ENCODE peak calls at places on chromosomes 13 and 19, in six cellular contexts. R is H1, A is HCT116, B is K562, Y is HepG2, S is GM12878. V is an unnamed sample.

GRCh38 chr19:53908106-53908932 is 759 bp upstream of the CACNG7 start:
- DNase-seq in A (no peak), S (no peak), B (peak; percentile 57), R (peak; percentile 94), Y (no peak), V (peak; percentile 62)

GRCh38 chr19:45050036-45050435 is 11.2 kb downstream of the CLASRP start:
- DNase-seq in S (no peak), B (peak; percentile 24), A (no peak), Y (no peak), R (no peak), V (no peak)

GRCh38 chr13:114132419-114133121 is at the start of gene RASA3:
- DNase-seq in A (peak; percentile 38), Y (no peak), S (no peak), B (peak; percentile 89), R (peak; percentile 88), V (peak; percentile 79)

GRCh38 chr19:55224038-55224665 is 4.4 kb downstream of the TMEM86B start:
- DNase-seq in S (no peak), R (no peak), B (no peak), Y (no peak), A (no peak), V (no peak)

GRCh38 chr13:39577833-39578232 is 25.2 kb downstream of the LHFPL6 start:
- DNase-seq in A (no peak), R (no peak), Y (no peak), B (no peak), S (no peak), V (no peak)

GRCh38 chr13:31351376-31351775 is 151.6 kb downstream of the B3GLCT start:
- DNase-seq in S (no peak), A (no peak), Y (no peak), R (no peak), B (no peak), V (no peak)

GRCh38 chr13:36736119-36736726 is 62.4 kb downstream of the SERTM1 start:
- DNase-seq in B (peak; percentile 32), S (no peak), Y (peak; percentile 35), R (no peak), A (peak; percentile 31), V (peak; percentile 25)

GRCh38 chr13:50708461-50708860 is 135.0 kb downstream of the DLEU7 start:
- DNase-seq in R (no peak), B (no peak), S (no peak), Y (no peak), A (no peak), V (no peak)

GRCh38 chr19:48815870-48816501 is 5.2 kb upstream of the BCAT2 start:
- DNase-seq in R (no peak), Y (peak; percentile 86), B (no peak), A (no peak), S (no peak), V (no peak)

GRCh38 chr13:110685305-110685704 is 20.6 kb downstream of the CARS2 start:
- DNase-seq in Y (no peak), A (no peak), R (no peak), B (no peak), S (no peak), V (no peak)

GRCh38 chr13:73254827-73255226 is 196.0 kb downstream of the KLF5 start:
- DNase-seq in Y (no peak), S (no peak), R (no peak), A (no peak), B (no peak), V (no peak)

GRCh38 chr13:61954092-61954491 is 538.4 kb upstream of the PCDH20 start:
- DNase-seq in S (no peak), R (no peak), A (peak; percentile 19), Y (peak; percentile 4), B (no peak), V (peak; percentile 27)

GRCh38 chr13:39596685-39597084 is 6.3 kb downstream of the LHFPL6 start:
- DNase-seq in B (no peak), R (no peak), S (no peak), Y (no peak), A (no peak), V (no peak)

GRCh38 chr13:30619731-30620130 is 2.0 kb downstream of the USPL1 start:
- DNase-seq in S (no peak), R (no peak), B (no peak), A (no peak), Y (peak; percentile 37), V (no peak)

GRCh38 chr13:99280166-99280565 is 22.0 kb upstream of the GPR18 start:
- DNase-seq in A (no peak), B (no peak), R (no peak), Y (no peak), S (no peak), V (no peak)

GRCh38 chr13:34165158-34165557 is 347.2 kb downstream of the RFC3 start:
- DNase-seq in S (no peak), R (no peak), A (no peak), Y (no peak), B (no peak), V (no peak)

GRCh38 chr13:75704942-75705320 is 68.8 kb downstream of the LMO7 start:
- DNase-seq in Y (no peak), B (no peak), S (no peak), A (peak; percentile 84), R (no peak), V (no peak)

GRCh38 chr19:28615546-28615916 is 597.4 kb downstream of the UQCRFS1 start:
- DNase-seq in S (no peak), B (no peak), R (no peak), Y (no peak), A (no peak), V (no peak)

GRCh38 chr13:38641164-38641948 is 45.5 kb upstream of the FREM2 start:
- DNase-seq in B (peak; percentile 5), R (no peak), S (no peak), A (no peak), Y (no peak), V (no peak)

GRCh38 chr13:27487776-27488175 is 37.4 kb upstream of the MTIF3 start:
- DNase-seq in A (no peak), B (no peak), R (no peak), Y (no peak), S (no peak), V (no peak)

GRCh38 chr13:20191902-20192469 is 752 bp downstream of the GJB2 start:
- DNase-seq in Y (no peak), A (no peak), S (no peak), B (no peak), R (peak; percentile 65), V (no peak)

DNA sequence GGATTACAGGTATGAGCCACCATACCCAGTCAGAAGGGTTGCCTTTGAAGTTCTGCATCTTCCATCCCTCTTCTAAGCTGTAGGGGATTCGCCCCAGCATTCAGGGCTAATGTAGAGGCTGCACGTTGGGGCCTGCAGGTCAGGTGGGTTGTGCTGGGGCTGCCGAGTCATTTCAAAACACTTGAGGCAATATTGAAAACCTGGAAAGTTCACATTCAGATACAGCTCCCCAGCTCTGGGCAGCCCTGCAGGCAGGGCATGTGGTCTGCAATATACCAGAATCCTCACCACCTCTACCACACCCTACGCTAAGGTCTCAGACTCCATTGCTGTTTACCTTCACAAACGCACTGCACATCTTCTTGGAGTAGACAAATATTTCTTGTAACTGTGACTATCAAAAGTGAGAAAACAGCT is 24.6 kb downstream of the CCNE1 start:
- DNase-seq in S (peak; percentile 86), A (no peak), R (no peak), B (no peak), Y (no peak), V (no peak)
- TF ChIP-seq ZNF274 in S (no peak), A (no peak), R (no peak), B (no peak), Y (no peak), V (no peak)

GRCh38 chr13:41495044-41495443 is 37.7 kb downstream of the RGCC start:
- DNase-seq in B (no peak), S (no peak), R (no peak), Y (peak; percentile 10), A (no peak), V (no peak)

GRCh38 chr13:41494202-41494601 is 36.9 kb downstream of the RGCC start:
- DNase-seq in Y (no peak), S (no peak), A (no peak), B (no peak), R (no peak), V (no peak)

GRCh38 chr13:41497436-41497835 is 40.1 kb downstream of the RGCC start:
- DNase-seq in B (no peak), S (no peak), R (no peak), Y (no peak), A (no peak), V (no peak)

GRCh38 chr13:41499452-41499851 is 42.1 kb downstream of the RGCC start:
- DNase-seq in Y (no peak), R (no peak), A (no peak), B (no peak), S (no peak), V (no peak)

GRCh38 chr13:41496420-41497234 is 39.3 kb downstream of the RGCC start:
- DNase-seq in Y (no peak), R (no peak), A (no peak), S (no peak), B (no peak), V (no peak)
- H3K4me1 ChIP-seq in Y (peaks cover 46% of the 10 kb centered on the region), R (no peaks in the 10 kb centered on the region), A (no peaks in the 10 kb centered on the region), S (peaks cover 55% of the 10 kb centered on the region), B (no peaks in the 10 kb centered on the region), V (no peaks in the 10 kb centered on the region)

DNA sequence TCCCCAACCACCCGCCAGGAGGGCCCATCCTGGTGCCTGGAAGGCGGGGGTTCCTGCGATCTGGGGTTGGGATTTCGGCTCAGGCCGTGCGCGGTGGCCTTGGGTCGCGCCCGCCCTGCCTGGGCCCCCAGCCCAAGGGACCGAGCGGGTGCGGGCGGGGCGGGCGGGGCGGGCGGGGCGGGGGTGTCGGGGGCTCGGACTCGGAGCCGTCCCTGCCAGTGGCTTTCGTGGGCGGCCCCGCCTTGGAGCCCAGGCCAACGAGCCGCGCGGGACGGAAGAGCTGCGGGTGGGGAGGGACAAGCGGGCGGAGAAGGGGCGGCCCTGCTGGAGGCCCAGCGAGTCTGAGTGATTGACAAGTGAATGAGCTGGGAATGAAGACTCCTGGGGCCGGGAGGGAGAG is 24.6 kb upstream of the ZNF729 start:
- DNase-seq in Y (no peak), R (no peak), B (no peak), S (no peak), A (no peak), V (no peak)
- H3K4me3 ChIP-seq in Y (no peak overlapping the region), R (no peak overlapping the region), B (no peak overlapping the region), S (no peak overlapping the region), A (no peak overlapping the region), V (no peak overlapping the region)

GRCh38 chr19:1288528-1289394 is 3.1 kb downstream of the EFNA2 start:
- DNase-seq in Y (no peak), S (no peak), B (no peak), A (no peak), R (no peak), V (no peak)

GRCh38 chr19:1291761-1292418 is 6.2 kb downstream of the EFNA2 start:
- DNase-seq in S (no peak), R (no peak), Y (no peak), B (no peak), A (no peak), V (no peak)

GRCh38 chr19:1289395-1290244 is 3.9 kb downstream of the EFNA2 start:
- DNase-seq in S (no peak), Y (no peak), A (no peak), B (no peak), R (no peak), V (no peak)

GRCh38 chr19:1290699-1291651 is 5.3 kb downstream of the EFNA2 start:
- DNase-seq in A (no peak), B (no peak), Y (peak; percentile 76), R (no peak), S (no peak), V (no peak)

DNA sequence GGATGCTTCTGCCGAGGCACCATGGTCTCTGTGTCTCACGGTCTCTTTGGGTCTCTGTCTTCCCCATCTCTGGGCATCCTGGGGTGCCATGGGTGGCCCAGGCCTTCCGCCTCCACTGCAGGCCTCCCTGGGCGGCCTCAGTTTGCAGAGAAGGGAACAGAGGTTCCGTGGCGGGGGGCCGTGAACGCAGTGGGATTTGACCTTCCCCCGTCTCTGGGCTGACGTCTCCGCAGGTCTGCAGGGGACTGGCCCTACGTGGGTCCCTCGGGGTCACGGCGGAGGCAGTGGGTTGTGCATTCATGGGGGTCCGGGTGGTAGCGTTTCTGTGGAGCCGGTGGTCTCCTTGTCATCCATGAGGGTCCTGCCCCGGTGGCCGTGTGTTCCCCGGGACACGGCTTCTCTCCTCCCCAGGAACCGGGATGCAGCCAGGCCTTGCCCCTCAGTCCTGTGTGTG is 4.6 kb downstream of the EFNA2 start:
- DNase-seq in R (no peak), B (no peak), A (no peak), Y (no peak), S (no peak), V (no peak)
- TF ChIP-seq ZNF274 in R (no peak), B (no peak), A (no peak), Y (no peak), S (no peak), V (no peak)